ENCODE peak calls at places on chromosomes 7 and 10, in five cellular contexts. U is left ventricle myocardium inferior, X is tibial artery, F is endodermal cell, E is HCT116. W is an unnamed sample. For H3K4me1, the result is how much of the 10 kb centered on the place peaks cover.

GRCh38 chr10:128083191-128083895 is 42.9 kb downstream of the MKI67 start:
- DNase-seq in E (no peak), F (peak), U (no peak), X (no peak), W (peak)

GRCh38 chr10:31186225-31187010 is 132.6 kb upstream of the ZEB1 start:
- DNase-seq in X (no peak), U (no peak), E (peak), F (peak), W (no peak)

GRCh38 chr10:103798511-103798910 is 56.9 kb downstream of the SH3PXD2A start:
- DNase-seq in F (no peak), X (no peak), E (no peak), U (peak), W (no peak)

GRCh38 chr10:72335394-72336258 is 19.1 kb downstream of the DNAJB12 start:
- DNase-seq in F (peak), X (peak), E (no peak), U (peak), W (no peak)

GRCh38 chr7:22372863-22373262 is 15.9 kb upstream of the RAPGEF5 start:
- DNase-seq in F (no peak), E (no peak), U (no peak), X (no peak), W (no peak)

GRCh38 chr7:114715907-114716306 is 206.0 kb upstream of the MDFIC start:
- DNase-seq in F (no peak), E (no peak), X (no peak), U (no peak), W (no peak)

GRCh38 chr10:51397695-51398094 is 301.7 kb downstream of the CSTF2T start:
- DNase-seq in E (no peak), F (no peak), X (peak), U (peak), W (no peak)

GRCh38 chr7:121107923-121108498 is 119.5 kb downstream of the CPED1 start:
- DNase-seq in E (peak), X (no peak), U (no peak), F (no peak), W (no peak)

GRCh38 chr10:97063983-97064837 is 121.5 kb downstream of the SLIT1 start:
- DNase-seq in E (no peak), F (peak), X (no peak), U (no peak), W (no peak)

GRCh38 chr10:121058082-121058481 is 206.9 kb downstream of the WDR11 start:
- DNase-seq in E (no peak), X (no peak), U (no peak), F (no peak), W (no peak)

GRCh38 chr7:67311901-67312300 is 315.3 kb downstream of the TYW1 start:
- DNase-seq in X (no peak), E (no peak), F (no peak), U (no peak), W (no peak)

GRCh38 chr10:12337973-12338372 is 11.4 kb upstream of the CAMK1D start:
- DNase-seq in F (no peak), X (no peak), E (no peak), U (no peak), W (no peak)

GRCh38 chr10:33237736-33238624 is 96.5 kb downstream of the NRP1 start:
- DNase-seq in F (peak), X (no peak), U (no peak), E (peak), W (no peak)

GRCh38 chr10:72567884-72568283 is 58.0 kb downstream of the MICU1 start:
- DNase-seq in F (no peak), E (peak), X (no peak), U (no peak), W (no peak)

GRCh38 chr7:138666385-138666784 is 34.8 kb downstream of the SVOPL start:
- DNase-seq in F (no peak), E (no peak), U (no peak), X (no peak), W (no peak)

GRCh38 chr7:50153141-50153540 is 60.1 kb upstream of the ZPBP start:
- DNase-seq in E (no peak), F (no peak), U (no peak), X (no peak), W (no peak)

GRCh38 chr7:151743481-151743983 is 133.4 kb downstream of the PRKAG2 start:
- DNase-seq in U (peak), F (no peak), X (peak), E (no peak), W (no peak)

GRCh38 chr10:49597426-49598163 is 12.5 kb upstream of the SLC18A3 start:
- DNase-seq in E (no peak), U (no peak), F (no peak), X (no peak), W (no peak)

GRCh38 chr7:68038621-68039314 is 1042.1 kb downstream of the TYW1 start:
- DNase-seq in F (no peak), U (no peak), E (no peak), X (no peak), W (no peak)

GRCh38 chr7:117673839-117674238 is 194.0 kb downstream of the CFTR start:
- DNase-seq in F (no peak), E (peak), X (no peak), U (no peak), W (no peak)

GRCh38 chr7:12518920-12519681 is 51.4 kb upstream of the SCIN start:
- DNase-seq in F (peak), X (no peak), U (no peak), E (no peak), W (no peak)

GRCh38 chr7:128017460-128017859 is 13.8 kb downstream of the LRRC4 start:
- DNase-seq in U (no peak), E (no peak), X (no peak), F (no peak), W (no peak)

GRCh38 chr7:106367018-106367420 is 82.2 kb upstream of the NAMPT start:
- DNase-seq in E (no peak), X (no peak), F (peak), U (no peak), W (no peak)

GRCh38 chr7:32154797-32155196 is 84.6 kb upstream of the PDE1C start:
- DNase-seq in F (no peak), U (peak), E (no peak), X (peak), W (no peak)

GRCh38 chr10:11725912-11726311 is 16.3 kb upstream of the ECHDC3 start:
- DNase-seq in F (no peak), X (no peak), E (no peak), U (no peak), W (no peak)

DNA sequence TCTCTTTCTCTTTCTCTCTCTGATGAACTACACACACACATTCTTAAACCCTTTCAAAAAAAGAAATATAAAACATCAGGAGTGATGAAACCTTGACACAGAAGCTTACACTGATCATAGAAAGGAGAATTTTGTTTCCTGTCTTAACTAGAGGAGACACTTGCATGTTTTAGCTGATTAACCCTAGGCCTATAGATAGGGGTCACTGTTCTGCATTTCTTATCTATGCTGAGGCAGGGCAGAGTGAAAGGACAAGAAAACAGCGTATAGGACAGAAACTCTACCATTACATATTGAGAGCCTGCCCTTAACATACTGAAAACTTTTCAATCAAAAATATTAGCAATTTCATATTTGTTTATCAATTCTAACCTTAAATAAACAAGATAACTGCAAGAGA is 680.6 kb upstream of the MBL2 start:
- DNase-seq in X (no peak), F (no peak), U (no peak), E (no peak), W (no peak)
- TF ChIP-seq CTCF in X (no peak), F (peak), U (peak), E (no peak), W (no peak)

GRCh38 chr10:95290801-95291633 is at the start of gene PDLIM1:
- DNase-seq in F (peak), X (peak), U (peak), E (no peak), W (peak)
- H3K4me1 ChIP-seq in F (under half), X (half or more), U (half or more), E (under half), W (half or more)

GRCh38 chr7:28364082-28364481 is 48.2 kb upstream of the CREB5 start:
- DNase-seq in E (no peak), U (no peak), X (no peak), F (no peak), W (no peak)
- TF ChIP-seq CTCF in E (peak), U (no peak), X (no peak), F (peak), W (no peak)

GRCh38 chr7:135784013-135784412 is 35.4 kb upstream of the FAM180A start:
- DNase-seq in X (no peak), F (no peak), E (no peak), U (no peak), W (no peak)
- H3K4me1 ChIP-seq in X (under half), F (under half), E (under half), U (under half), W (under half)

DNA sequence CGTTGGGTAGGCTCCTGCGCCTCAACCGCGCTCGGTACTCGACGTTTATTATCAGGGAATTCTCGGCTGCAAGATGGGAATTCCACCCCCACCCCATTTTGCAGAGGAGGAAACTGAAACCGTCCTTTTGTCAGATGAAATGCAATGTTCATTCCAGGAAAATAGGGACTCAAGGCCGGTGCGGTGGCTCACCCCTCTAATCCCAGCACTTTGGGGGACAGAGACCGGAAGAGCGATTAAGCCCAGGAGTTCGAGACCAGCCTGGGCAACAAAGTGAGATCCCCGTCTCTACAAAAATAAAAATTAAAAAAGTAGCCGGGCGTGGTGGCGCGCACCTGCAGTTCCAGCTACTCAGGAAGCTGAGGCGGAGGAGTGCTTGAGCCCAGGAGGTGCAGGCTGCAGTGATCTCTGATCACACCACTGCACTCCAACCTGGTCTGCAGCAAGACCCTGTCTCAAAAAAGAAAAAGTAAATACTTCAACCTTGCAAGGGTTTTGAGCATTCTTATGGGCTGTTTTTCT is 720 bp upstream of the RFC2 start:
- DNase-seq in X (no peak), U (no peak), F (no peak), E (no peak), W (no peak)
- TF ChIP-seq CTCF in X (no peak), U (no peak), F (no peak), E (no peak), W (no peak)

GRCh38 chr7:130278892-130279690 is 12.4 kb downstream of the CPA2 start:
- DNase-seq in F (no peak), X (no peak), U (no peak), E (no peak), W (no peak)

GRCh38 chr7:130275826-130276291 is 9.2 kb downstream of the CPA2 start:
- DNase-seq in U (no peak), E (no peak), F (no peak), X (no peak), W (no peak)

GRCh38 chr7:130277763-130278643 is 11.3 kb downstream of the CPA2 start:
- DNase-seq in E (peak), U (peak), X (peak), F (peak), W (no peak)

GRCh38 chr7:130276796-130277762 is 10.4 kb downstream of the CPA2 start:
- DNase-seq in X (no peak), U (no peak), E (no peak), F (no peak), W (no peak)

DNA sequence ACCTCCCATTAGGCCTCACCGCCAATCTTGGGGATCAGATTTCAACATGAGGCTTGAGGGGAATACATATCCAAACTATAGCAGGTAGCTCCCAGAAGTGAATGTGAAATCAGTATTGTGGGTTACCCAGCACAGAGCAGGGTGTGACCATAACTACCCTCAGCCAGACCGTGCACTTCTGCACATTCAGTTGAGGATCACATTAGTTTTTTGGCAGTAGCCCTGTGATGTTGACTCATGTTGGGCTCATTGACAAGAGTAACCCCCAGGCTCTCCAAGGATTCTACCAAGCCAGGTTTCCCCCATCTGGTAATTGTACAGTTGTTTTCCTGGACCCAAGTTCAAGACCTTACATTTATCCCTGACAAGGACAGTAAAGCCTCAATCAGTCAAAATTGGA is 11.7 kb upstream of the CPA4 start:
- DNase-seq in F (no peak), U (no peak), E (no peak), X (no peak), W (no peak)
- H3K4me1 ChIP-seq in F (under half), U (under half), E (under half), X (under half), W (under half)

DNA sequence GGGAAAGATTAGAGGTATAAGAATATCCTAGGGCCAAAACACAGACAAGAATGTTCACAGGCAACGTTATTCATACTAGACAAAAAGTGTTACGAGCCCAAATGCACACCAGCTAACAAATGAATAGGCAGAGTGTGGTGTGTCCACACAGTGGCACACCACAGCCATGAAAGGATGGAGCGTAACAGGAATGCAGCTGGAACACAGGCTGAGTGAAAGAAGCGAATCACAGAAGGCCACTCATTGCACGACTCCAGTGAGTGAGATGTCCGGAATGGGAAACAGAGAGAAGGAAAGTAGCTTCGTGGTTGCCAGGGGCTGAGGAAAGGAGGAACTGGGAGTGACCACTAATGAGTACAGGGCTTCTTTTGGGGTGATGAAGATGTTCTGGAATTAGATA is 198.8 kb downstream of the TNS3 start:
- DNase-seq in F (no peak), U (no peak), E (no peak), X (no peak), W (no peak)
- TF ChIP-seq CTCF in F (no peak), U (no peak), E (no peak), X (no peak), W (no peak)

GRCh38 chr7:98280791-98281756 is at the start of gene BRI3:
- DNase-seq in F (peak), U (peak), E (peak), X (peak), W (peak)

GRCh38 chr7:98278936-98279335 is 2.5 kb upstream of the BRI3 start:
- DNase-seq in E (no peak), U (no peak), X (no peak), F (no peak), W (no peak)

GRCh38 chr7:98281757-98282652 is 519 bp downstream of the BRI3 start:
- DNase-seq in F (no peak), X (no peak), E (no peak), U (no peak), W (no peak)

GRCh38 chr7:98278408-98278807 is 3.1 kb upstream of the BRI3 start:
- DNase-seq in E (no peak), U (no peak), X (no peak), F (no peak), W (no peak)

DNA sequence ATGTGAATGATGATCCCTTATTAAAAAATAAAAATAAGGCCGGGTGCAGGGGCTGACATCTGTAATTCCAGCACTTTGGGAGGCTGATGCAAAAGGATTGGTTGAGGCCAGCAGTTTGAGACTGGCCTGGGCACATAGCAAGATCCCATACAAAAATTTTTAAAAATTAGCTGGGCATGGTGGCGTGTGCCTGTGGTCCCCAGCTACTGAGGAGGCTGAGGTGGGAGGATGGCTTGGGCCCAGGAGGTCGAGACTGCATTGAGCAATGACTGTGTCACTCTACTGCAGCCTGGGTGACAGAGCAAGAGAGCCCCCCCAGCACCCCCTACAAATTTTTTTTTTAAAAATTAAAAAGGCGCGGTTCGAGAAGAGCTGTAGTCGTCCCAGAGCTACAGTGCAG is 1.2 kb upstream of the BRI3 start:
- DNase-seq in F (no peak), U (no peak), E (no peak), X (no peak), W (no peak)
- H3K4me1 ChIP-seq in F (under half), U (half or more), E (under half), X (under half), W (under half)

DNA sequence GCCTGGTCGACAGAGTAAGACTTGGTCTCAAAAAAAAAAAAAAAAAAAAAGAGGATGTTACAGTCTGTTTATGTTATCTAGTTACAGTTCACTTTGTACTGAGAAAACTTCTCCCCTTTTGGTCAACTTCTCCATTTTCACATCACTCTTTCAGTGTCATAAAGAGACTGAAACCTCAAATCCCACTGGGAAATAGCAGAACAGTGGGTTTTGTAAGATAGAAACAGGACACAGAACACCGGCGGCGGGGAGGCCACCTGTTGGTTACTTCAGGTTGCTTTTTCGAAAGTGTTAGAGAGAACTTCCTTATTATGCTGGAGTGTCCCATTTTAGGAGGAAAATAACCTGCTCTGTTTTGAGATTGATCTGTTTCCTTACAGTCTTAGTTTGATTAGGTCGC is 296.2 kb downstream of the SDK1 start:
- DNase-seq in F (no peak), E (no peak), U (no peak), X (no peak), W (no peak)
- TF ChIP-seq CTCF in F (peak), E (no peak), U (no peak), X (no peak), W (no peak)

GRCh38 chr10:69321037-69321715 is 42.9 kb downstream of the HK1 start:
- DNase-seq in E (no peak), U (no peak), F (no peak), X (peak), W (no peak)
- H3K4me1 ChIP-seq in E (under half), U (half or more), F (under half), X (half or more), W (half or more)

W was measured in suprapubic skin.